ENCODE peak calls at places on chromosomes 16 and 17, in nine cellular contexts. K is stimulated activated CD4-positive, alpha-beta T cell treated with anti-CD3 and anti-CD28 coated beads, Interleukin-1b, Interleukin-23, amount 100 ng/mL, for 4 hours; N is astrocyte; G is amniotic stem cell; P is WTC11; M is fibroblast of the aortic adventitia; A is NCI-H2081; U is T1000; E is skeletal muscle cell. J is an unnamed sample.

GRCh38 chr16:10964891-10965326 is 20.5 kb downstream of the CLEC16A start:
- DNase-seq in K (peak), N (no peak), G (no peak), P (no peak), M (no peak), A (no peak), U (no peak), E (no peak), J (no peak)

GRCh38 chr17:71769850-71770249 is 351.0 kb upstream of the SOX9 start:
- DNase-seq in K (no peak), N (no peak), G (no peak), P (no peak), M (no peak), A (no peak), U (no peak), E (no peak), J (no peak)

GRCh38 chr17:82228842-82229685 is at the start of gene SLC16A3:
- DNase-seq in K (peak), N (peak), G (peak), P (peak), M (peak), A (peak), U (peak), E (no peak), J (no peak)

GRCh38 chr17:40453881-40454630 is 10.8 kb downstream of the IGFBP4 start:
- DNase-seq in K (no peak), N (peak), G (no peak), P (no peak), M (peak), A (no peak), U (no peak), E (no peak), J (no peak)

GRCh38 chr17:71098071-71098470 is 928.7 kb downstream of the KCNJ2 start:
- DNase-seq in K (no peak), N (no peak), G (no peak), P (no peak), M (no peak), A (no peak), U (no peak), E (no peak), J (no peak)

GRCh38 chr16:89197633-89198416 is 2.5 kb downstream of the SLC22A31 start:
- DNase-seq in K (no peak), N (no peak), G (no peak), P (no peak), M (no peak), A (no peak), U (no peak), E (no peak), J (no peak)

GRCh38 chr17:17682293-17682736 is 1.1 kb downstream of the RAI1 start:
- DNase-seq in K (peak), N (no peak), G (no peak), P (no peak), M (peak), A (no peak), U (no peak), E (no peak), J (no peak)

GRCh38 chr17:8109669-8110455 is 8.5 kb downstream of the ALOXE3 start:
- DNase-seq in K (peak), N (no peak), G (no peak), P (peak), M (peak), A (peak), U (no peak), E (no peak), J (peak)

GRCh38 chr16:3175157-3176153 is 12.5 kb upstream of the OR1F1 start:
- DNase-seq in K (no peak), N (no peak), G (no peak), P (peak), M (no peak), A (no peak), U (no peak), E (no peak), J (no peak)

GRCh38 chr16:14559809-14560227 is 70.2 kb downstream of the PARN start:
- DNase-seq in K (no peak), N (peak), G (no peak), P (no peak), M (peak), A (peak), U (no peak), E (no peak), J (no peak)

GRCh38 chr16:75754126-75754525 is 27.8 kb upstream of the CPHXL start:
- DNase-seq in K (no peak), N (no peak), G (no peak), P (no peak), M (peak), A (no peak), U (no peak), E (no peak), J (no peak)

GRCh38 chr16:3548445-3548844 is 28.8 kb downstream of the NLRC3 start:
- DNase-seq in K (no peak), N (no peak), G (no peak), P (no peak), M (no peak), A (no peak), U (no peak), E (no peak), J (no peak)

GRCh38 chr17:57502696-57503307 is 242.3 kb downstream of the CCDC182 start:
- DNase-seq in K (no peak), N (no peak), G (no peak), P (no peak), M (no peak), A (no peak), U (no peak), E (no peak), J (no peak)

GRCh38 chr17:32993977-32994376 is 2.3 kb downstream of the SPACA3 start:
- DNase-seq in K (no peak), N (no peak), G (no peak), P (no peak), M (no peak), A (no peak), U (no peak), E (no peak), J (no peak)

GRCh38 chr16:66520406-66521194 is 29.3 kb downstream of the TK2 start:
- DNase-seq in K (no peak), N (no peak), G (no peak), P (no peak), M (no peak), A (no peak), U (no peak), E (no peak), J (no peak)

GRCh38 chr16:28104404-28104803 is 40.9 kb upstream of the GSG1L start:
- DNase-seq in K (no peak), N (no peak), G (no peak), P (no peak), M (no peak), A (no peak), U (no peak), E (no peak), J (no peak)

GRCh38 chr17:57987582-57988300 is at the start of gene VEZF1:
- DNase-seq in K (peak), N (peak), G (peak), P (peak), M (peak), A (peak), U (peak), E (no peak), J (no peak)

GRCh38 chr17:68255731-68256538 is 8.1 kb downstream of the AMZ2 start:
- DNase-seq in K (no peak), N (no peak), G (no peak), P (no peak), M (no peak), A (no peak), U (no peak), E (no peak), J (no peak)

GRCh38 chr16:87092958-87093357 is 224.2 kb downstream of the C16orf95 start:
- DNase-seq in K (no peak), N (no peak), G (no peak), P (no peak), M (no peak), A (no peak), U (no peak), E (no peak), J (no peak)

J was measured in NCI-H748 treated with DMSO at 0.1 percent for 48 hours.